ENCODE peak calls at places on chromosomes 3 and 15, in nine cellular contexts. One of them, this sample, is unnamed.

GRCh38 chr3:71107926-71108325 is 475.6 kb downstream of the FOXP1 start:
- DNase-seq in right lobe of liver: no peak
- DNase-seq in heart right ventricle: no peak
- DNase-seq in stomach: no peak
- DNase-seq in osteocyte: no peak
- DNase-seq in Panc1: no peak
- DNase-seq in uterus: no peak
- DNase-seq in RWPE2: no peak
- DNase-seq in AG10803: no peak
- DNase-seq in this sample: no peak

GRCh38 chr15:70672081-70672480 is 91.3 kb downstream of the UACA start:
- DNase-seq in right lobe of liver: no peak
- DNase-seq in heart right ventricle: no peak
- DNase-seq in stomach: no peak
- DNase-seq in osteocyte: no peak
- DNase-seq in Panc1: no peak
- DNase-seq in uterus: no peak
- DNase-seq in RWPE2: no peak
- DNase-seq in AG10803: peak; percentile 51
- DNase-seq in this sample: no peak

GRCh38 chr3:66998899-66999235 is 760 bp downstream of the KBTBD8 start:
- DNase-seq in right lobe of liver: no peak
- DNase-seq in heart right ventricle: no peak
- DNase-seq in stomach: no peak
- DNase-seq in osteocyte: no peak
- DNase-seq in Panc1: no peak
- DNase-seq in uterus: no peak
- DNase-seq in RWPE2: no peak
- DNase-seq in AG10803: peak; percentile 1
- DNase-seq in this sample: no peak

GRCh38 chr15:43523646-43524045 is 6.2 kb downstream of the MAP1A start:
- DNase-seq in right lobe of liver: no peak
- DNase-seq in heart right ventricle: no peak
- DNase-seq in stomach: no peak
- DNase-seq in osteocyte: peak; percentile 51
- DNase-seq in Panc1: no peak
- DNase-seq in uterus: no peak
- DNase-seq in RWPE2: no peak
- DNase-seq in AG10803: no peak
- DNase-seq in this sample: peak; percentile 68

GRCh38 chr3:185717121-185717520 is 107.7 kb downstream of the IGF2BP2 start:
- DNase-seq in right lobe of liver: no peak
- DNase-seq in heart right ventricle: no peak
- DNase-seq in stomach: no peak
- DNase-seq in osteocyte: no peak
- DNase-seq in Panc1: no peak
- DNase-seq in uterus: no peak
- DNase-seq in RWPE2: no peak
- DNase-seq in AG10803: peak; percentile 94
- DNase-seq in this sample: no peak

GRCh38 chr15:98548172-98548971 is 100.0 kb upstream of the IGF1R start:
- DNase-seq in right lobe of liver: peak; percentile 62
- DNase-seq in heart right ventricle: peak; percentile 70
- DNase-seq in stomach: peak; percentile 44
- DNase-seq in osteocyte: peak; percentile 89
- DNase-seq in Panc1: peak; percentile 22
- DNase-seq in uterus: peak; percentile 77
- DNase-seq in RWPE2: peak; percentile 84
- DNase-seq in AG10803: peak; percentile 40
- DNase-seq in this sample: no peak

GRCh38 chr3:98735761-98736269 is 27.3 kb upstream of the ST3GAL6 start:
- DNase-seq in right lobe of liver: no peak
- DNase-seq in heart right ventricle: no peak
- DNase-seq in stomach: no peak
- DNase-seq in osteocyte: no peak
- DNase-seq in Panc1: no peak
- DNase-seq in uterus: no peak
- DNase-seq in RWPE2: no peak
- DNase-seq in AG10803: no peak
- DNase-seq in this sample: no peak

GRCh38 chr3:180116658-180117057 is 79.9 kb upstream of the PEX5L start:
- DNase-seq in right lobe of liver: no peak
- DNase-seq in heart right ventricle: no peak
- DNase-seq in stomach: no peak
- DNase-seq in osteocyte: no peak
- DNase-seq in Panc1: no peak
- DNase-seq in uterus: no peak
- DNase-seq in RWPE2: no peak
- DNase-seq in AG10803: no peak
- DNase-seq in this sample: no peak

GRCh38 chr3:42192334-42193200 is 73.4 kb downstream of the CCK start:
- DNase-seq in right lobe of liver: no peak
- DNase-seq in heart right ventricle: no peak
- DNase-seq in stomach: no peak
- DNase-seq in osteocyte: no peak
- DNase-seq in Panc1: no peak
- DNase-seq in uterus: no peak
- DNase-seq in RWPE2: no peak
- DNase-seq in AG10803: peak; percentile 40
- DNase-seq in this sample: no peak

GRCh38 chr15:60568883-60569495 is 90.0 kb upstream of the ICE2 start:
- DNase-seq in right lobe of liver: no peak
- DNase-seq in heart right ventricle: no peak
- DNase-seq in stomach: no peak
- DNase-seq in osteocyte: no peak
- DNase-seq in Panc1: no peak
- DNase-seq in uterus: no peak
- DNase-seq in RWPE2: no peak
- DNase-seq in AG10803: no peak
- DNase-seq in this sample: no peak

GRCh38 chr3:126469479-126469878 is 6.2 kb downstream of the ZXDC start:
- DNase-seq in right lobe of liver: peak; percentile 40
- DNase-seq in heart right ventricle: no peak
- DNase-seq in stomach: no peak
- DNase-seq in osteocyte: no peak
- DNase-seq in Panc1: no peak
- DNase-seq in uterus: peak; percentile 6
- DNase-seq in RWPE2: peak; percentile 34
- DNase-seq in AG10803: no peak
- DNase-seq in this sample: no peak

GRCh38 chr15:59583088-59583487 is 28.5 kb upstream of the GCNT3 start:
- DNase-seq in right lobe of liver: no peak
- DNase-seq in heart right ventricle: no peak
- DNase-seq in stomach: no peak
- DNase-seq in osteocyte: no peak
- DNase-seq in Panc1: no peak
- DNase-seq in uterus: no peak
- DNase-seq in RWPE2: no peak
- DNase-seq in AG10803: no peak
- DNase-seq in this sample: no peak

GRCh38 chr15:77069521-77070121 is 1.3 kb downstream of the TSPAN3 start:
- DNase-seq in right lobe of liver: no peak
- DNase-seq in heart right ventricle: no peak
- DNase-seq in stomach: peak; percentile 47
- DNase-seq in osteocyte: no peak
- DNase-seq in Panc1: no peak
- DNase-seq in uterus: no peak
- DNase-seq in RWPE2: no peak
- DNase-seq in AG10803: no peak
- DNase-seq in this sample: no peak

GRCh38 chr3:47348411-47349154 is 32.2 kb upstream of the PTPN23 start:
- DNase-seq in right lobe of liver: no peak
- DNase-seq in heart right ventricle: no peak
- DNase-seq in stomach: no peak
- DNase-seq in osteocyte: no peak
- DNase-seq in Panc1: no peak
- DNase-seq in uterus: no peak
- DNase-seq in RWPE2: no peak
- DNase-seq in AG10803: no peak
- DNase-seq in this sample: no peak

GRCh38 chr3:73419993-73420392 is 204.7 kb downstream of the PDZRN3 start:
- DNase-seq in right lobe of liver: no peak
- DNase-seq in heart right ventricle: no peak
- DNase-seq in stomach: no peak
- DNase-seq in osteocyte: no peak
- DNase-seq in Panc1: no peak
- DNase-seq in uterus: no peak
- DNase-seq in RWPE2: no peak
- DNase-seq in AG10803: no peak
- DNase-seq in this sample: no peak

GRCh38 chr3:98826126-98826525 is 63.0 kb downstream of the ST3GAL6 start:
- DNase-seq in right lobe of liver: no peak
- DNase-seq in heart right ventricle: no peak
- DNase-seq in stomach: no peak
- DNase-seq in osteocyte: no peak
- DNase-seq in Panc1: no peak
- DNase-seq in uterus: no peak
- DNase-seq in RWPE2: no peak
- DNase-seq in AG10803: no peak
- DNase-seq in this sample: no peak

GRCh38 chr3:53227993-53228885 is 27.6 kb downstream of the TKT start:
- DNase-seq in right lobe of liver: peak; percentile 43
- DNase-seq in heart right ventricle: no peak
- DNase-seq in stomach: no peak
- DNase-seq in osteocyte: no peak
- DNase-seq in Panc1: no peak
- DNase-seq in uterus: no peak
- DNase-seq in RWPE2: no peak
- DNase-seq in AG10803: no peak
- DNase-seq in this sample: peak; percentile 87
- TF ChIP-seq CTCF in right lobe of liver: no peak
- TF ChIP-seq CTCF in heart right ventricle: no peak
- TF ChIP-seq CTCF in stomach: no peak
- TF ChIP-seq CTCF in osteocyte: no peak
- TF ChIP-seq CTCF in Panc1: no peak
- TF ChIP-seq CTCF in uterus: no peak
- TF ChIP-seq CTCF in RWPE2: no peak
- TF ChIP-seq CTCF in AG10803: no peak
- TF ChIP-seq CTCF in this sample: no peak

GRCh38 chr3:7543294-7543693 is 682.4 kb downstream of the GRM7 start:
- DNase-seq in right lobe of liver: no peak
- DNase-seq in heart right ventricle: no peak
- DNase-seq in stomach: no peak
- DNase-seq in osteocyte: no peak
- DNase-seq in Panc1: no peak
- DNase-seq in uterus: no peak
- DNase-seq in RWPE2: no peak
- DNase-seq in AG10803: no peak
- DNase-seq in this sample: no peak
- TF ChIP-seq CTCF in right lobe of liver: no peak
- TF ChIP-seq CTCF in heart right ventricle: no peak
- TF ChIP-seq CTCF in stomach: no peak
- TF ChIP-seq CTCF in osteocyte: no peak
- TF ChIP-seq CTCF in Panc1: no peak
- TF ChIP-seq CTCF in uterus: no peak
- TF ChIP-seq CTCF in RWPE2: peak; percentile 32
- TF ChIP-seq CTCF in AG10803: no peak
- TF ChIP-seq CTCF in this sample: no peak

DNA sequence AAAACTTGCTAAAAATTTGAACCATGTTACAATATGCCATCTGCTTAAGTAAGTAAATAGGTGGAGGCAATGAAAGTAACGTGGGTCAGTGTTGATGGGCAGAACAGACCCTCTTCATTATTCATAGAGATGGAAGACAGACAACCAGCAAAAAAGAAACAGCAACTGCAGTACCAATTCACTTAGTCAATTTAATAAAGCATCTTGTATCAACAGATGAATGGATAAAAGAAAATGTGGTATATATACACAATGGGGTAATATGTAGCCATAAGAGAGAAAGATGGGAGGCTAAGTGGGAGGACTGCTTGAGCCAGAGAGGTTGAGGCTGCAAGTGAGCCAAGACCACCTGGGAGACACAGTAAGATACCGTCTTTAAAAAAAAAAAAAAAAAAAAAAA is 45.3 kb downstream of the NR1I2 start:
- DNase-seq in right lobe of liver: no peak
- DNase-seq in heart right ventricle: no peak
- DNase-seq in stomach: no peak
- DNase-seq in osteocyte: no peak
- DNase-seq in Panc1: no peak
- DNase-seq in uterus: no peak
- DNase-seq in RWPE2: no peak
- DNase-seq in AG10803: no peak
- DNase-seq in this sample: no peak
- TF ChIP-seq CTCF in right lobe of liver: no peak
- TF ChIP-seq CTCF in heart right ventricle: no peak
- TF ChIP-seq CTCF in stomach: no peak
- TF ChIP-seq CTCF in osteocyte: no peak
- TF ChIP-seq CTCF in Panc1: no peak
- TF ChIP-seq CTCF in uterus: no peak
- TF ChIP-seq CTCF in RWPE2: no peak
- TF ChIP-seq CTCF in AG10803: no peak
- TF ChIP-seq CTCF in this sample: no peak

GRCh38 chr3:104458657-104459056 is 908.1 kb upstream of the ALCAM start:
- DNase-seq in right lobe of liver: no peak
- DNase-seq in heart right ventricle: no peak
- DNase-seq in stomach: no peak
- DNase-seq in osteocyte: no peak
- DNase-seq in Panc1: no peak
- DNase-seq in uterus: no peak
- DNase-seq in RWPE2: no peak
- DNase-seq in AG10803: no peak
- DNase-seq in this sample: no peak

GRCh38 chr3:104461431-104461830 is 905.3 kb upstream of the ALCAM start:
- DNase-seq in right lobe of liver: no peak
- DNase-seq in heart right ventricle: no peak
- DNase-seq in stomach: no peak
- DNase-seq in osteocyte: no peak
- DNase-seq in Panc1: no peak
- DNase-seq in uterus: no peak
- DNase-seq in RWPE2: no peak
- DNase-seq in AG10803: no peak
- DNase-seq in this sample: no peak

DNA sequence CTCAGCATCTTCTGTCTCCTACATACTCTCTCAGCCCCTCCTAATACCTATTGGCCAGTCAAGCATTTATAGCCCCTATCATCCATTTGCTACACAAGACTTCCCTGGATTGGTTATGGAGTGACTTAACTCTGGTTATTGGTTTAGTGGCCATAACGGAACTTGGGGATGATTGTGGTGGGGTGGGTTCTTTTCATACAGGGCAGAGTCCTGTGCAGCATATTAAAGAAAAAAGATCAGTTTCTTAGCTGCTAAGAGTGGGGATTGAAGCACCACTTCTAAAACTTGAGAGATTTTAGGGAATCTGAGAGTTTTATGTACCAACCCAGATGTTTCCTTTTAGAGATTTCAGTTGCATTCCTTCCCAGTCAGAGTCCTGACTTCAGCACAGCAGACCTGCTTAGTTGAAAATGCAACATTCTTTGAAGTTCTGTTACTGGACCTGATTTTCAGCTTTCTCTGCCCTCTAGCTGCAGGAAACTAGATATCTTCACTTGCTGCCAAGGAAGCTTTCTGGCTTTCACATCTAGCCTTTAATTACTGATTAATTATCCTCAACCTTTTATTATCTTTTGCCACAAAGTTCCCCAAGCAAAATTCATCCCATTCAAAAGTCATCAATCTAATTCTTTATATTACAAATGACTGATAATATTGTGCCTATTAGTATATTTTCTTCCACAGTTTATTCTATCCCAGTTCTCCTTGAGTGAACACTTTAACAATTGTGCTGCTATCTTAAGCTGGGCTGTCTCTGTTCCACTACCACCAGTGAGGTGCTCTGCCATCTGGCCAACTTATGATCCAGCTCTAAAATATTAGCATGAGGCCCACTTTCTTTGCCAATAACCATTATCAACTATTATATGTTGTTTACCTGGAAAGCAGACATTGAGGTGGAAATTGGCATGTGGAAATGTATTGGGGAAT is 906.0 kb upstream of the ALCAM start:
- DNase-seq in right lobe of liver: no peak
- DNase-seq in heart right ventricle: no peak
- DNase-seq in stomach: no peak
- DNase-seq in osteocyte: no peak
- DNase-seq in Panc1: no peak
- DNase-seq in uterus: no peak
- DNase-seq in RWPE2: no peak
- DNase-seq in AG10803: peak; percentile 83
- DNase-seq in this sample: no peak
- TF ChIP-seq CTCF in right lobe of liver: no peak
- TF ChIP-seq CTCF in heart right ventricle: peak; percentile 33
- TF ChIP-seq CTCF in stomach: no peak
- TF ChIP-seq CTCF in osteocyte: peak; percentile 75
- TF ChIP-seq CTCF in Panc1: peak; percentile 16
- TF ChIP-seq CTCF in uterus: peak; percentile 12
- TF ChIP-seq CTCF in RWPE2: peak; percentile 64
- TF ChIP-seq CTCF in AG10803: peak; percentile 71
- TF ChIP-seq CTCF in this sample: peak; percentile 83